ENCODE peak calls at places on chromosome 2, in six cellular contexts. N is MM.1S, V is right lobe of liver, O is left lung, P is astrocyte, Z is tibial artery. J is an unnamed sample.

GRCh38 chr2:128438091-128438490 is 119.4 kb upstream of the HS6ST1 start:
- DNase-seq in Z (peak), N (no peak), P (no peak), O (peak), V (peak), J (no peak)

GRCh38 chr2:192087398-192087958 is 107.3 kb downstream of the TMEFF2 start:
- DNase-seq in N (no peak), Z (no peak), O (no peak), V (no peak), P (peak), J (no peak)

GRCh38 chr2:72745679-72746368 is 80.0 kb downstream of the EXOC6B start:
- DNase-seq in O (no peak), Z (no peak), V (no peak), N (peak), P (peak), J (no peak)

GRCh38 chr2:158507141-158507540 is 50.4 kb downstream of the PKP4 start:
- DNase-seq in V (no peak), Z (no peak), P (peak), N (no peak), O (no peak), J (no peak)

GRCh38 chr2:189350515-189351209 is 90.6 kb upstream of the WDR75 start:
- DNase-seq in Z (peak), P (peak), V (no peak), N (no peak), O (no peak), J (no peak)

GRCh38 chr2:173589604-173590277 is 235.1 kb downstream of the CDCA7 start:
- DNase-seq in O (no peak), V (no peak), Z (no peak), P (no peak), N (no peak), J (no peak)

GRCh38 chr2:222238072-222238471 is 60.7 kb downstream of the PAX3 start:
- DNase-seq in N (no peak), V (no peak), P (no peak), Z (no peak), O (no peak), J (no peak)

GRCh38 chr2:18455256-18455862 is 105.1 kb downstream of the RDH14 start:
- DNase-seq in O (no peak), Z (no peak), P (peak), N (no peak), V (no peak), J (peak)

GRCh38 chr2:15096873-15097272 is 464.3 kb downstream of the NBAS start:
- DNase-seq in N (no peak), O (no peak), Z (no peak), P (peak), V (no peak), J (no peak)

GRCh38 chr2:144165599-144166250 is 354.2 kb downstream of the ZEB2 start:
- DNase-seq in N (no peak), V (no peak), P (no peak), O (no peak), Z (no peak), J (no peak)

GRCh38 chr2:218378053-218378452 is 4.0 kb upstream of the SLC11A1 start:
- DNase-seq in V (no peak), P (no peak), O (no peak), Z (no peak), N (no peak), J (no peak)

GRCh38 chr2:218371987-218372358 is 10.1 kb upstream of the SLC11A1 start:
- DNase-seq in O (no peak), N (no peak), P (no peak), V (peak), Z (no peak), J (no peak)

GRCh38 chr2:218370410-218371063 is 11.5 kb upstream of the SLC11A1 start:
- DNase-seq in O (peak), N (no peak), V (peak), P (no peak), Z (peak), J (peak)

GRCh38 chr2:218375212-218375611 is 6.9 kb upstream of the SLC11A1 start:
- DNase-seq in O (no peak), Z (no peak), P (peak), N (no peak), V (no peak), J (no peak)

DNA sequence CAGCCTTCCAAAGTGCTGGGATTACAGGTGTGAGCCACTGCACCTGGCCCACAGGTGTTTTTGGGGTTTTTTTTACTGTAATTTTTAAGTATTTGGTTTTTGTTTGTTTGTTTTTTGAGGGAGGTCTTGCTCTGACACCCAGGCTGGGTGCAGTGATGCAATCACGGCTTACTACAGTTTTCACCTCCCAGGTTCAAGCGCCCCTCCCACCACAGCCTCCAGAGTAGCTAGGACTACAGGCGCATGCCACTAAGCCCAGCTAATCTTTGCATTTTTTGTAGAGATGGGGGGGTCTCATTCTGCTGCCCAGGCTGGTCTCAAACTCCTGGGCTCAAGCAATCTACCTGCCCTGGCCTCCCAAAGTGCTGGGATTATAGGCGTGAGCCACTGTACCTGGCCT is 7.3 kb upstream of the SLC11A1 start:
- DNase-seq in O (no peak), N (no peak), V (no peak), Z (no peak), P (no peak), J (no peak)
- H3K27ac ChIP-seq in O (no peak), N (no peak), V (no peak), Z (no peak), P (no peak), J (no peak)

GRCh38 chr2:167992258-167992657 is 255.1 kb downstream of the STK39 start:
- DNase-seq in Z (no peak), O (no peak), P (no peak), N (no peak), V (no peak), J (no peak)
- TF ChIP-seq CTCF in Z (no peak), O (no peak), P (no peak), N (no peak), V (no peak), J (no peak)

GRCh38 chr2:86413296-86414085 is 27.7 kb upstream of the KDM3A start:
- DNase-seq in P (no peak), O (no peak), Z (no peak), N (no peak), V (no peak), J (no peak)
- H3K4me3 ChIP-seq in P (no peak), O (peak), Z (no peak), N (no peak), V (no peak), J (peak)

GRCh38 chr2:65379721-65380171 is 52.7 kb downstream of the SPRED2 start:
- DNase-seq in Z (no peak), V (no peak), N (no peak), P (no peak), O (no peak), J (no peak)

GRCh38 chr2:65378308-65378689 is 54.1 kb downstream of the SPRED2 start:
- DNase-seq in O (no peak), P (no peak), Z (no peak), N (no peak), V (no peak), J (no peak)

GRCh38 chr2:65379168-65379672 is 53.2 kb downstream of the SPRED2 start:
- DNase-seq in P (no peak), V (no peak), N (no peak), Z (no peak), O (no peak), J (no peak)

GRCh38 chr2:65375723-65376122 is 56.7 kb downstream of the SPRED2 start:
- DNase-seq in Z (no peak), P (no peak), N (no peak), V (no peak), O (no peak), J (no peak)

DNA sequence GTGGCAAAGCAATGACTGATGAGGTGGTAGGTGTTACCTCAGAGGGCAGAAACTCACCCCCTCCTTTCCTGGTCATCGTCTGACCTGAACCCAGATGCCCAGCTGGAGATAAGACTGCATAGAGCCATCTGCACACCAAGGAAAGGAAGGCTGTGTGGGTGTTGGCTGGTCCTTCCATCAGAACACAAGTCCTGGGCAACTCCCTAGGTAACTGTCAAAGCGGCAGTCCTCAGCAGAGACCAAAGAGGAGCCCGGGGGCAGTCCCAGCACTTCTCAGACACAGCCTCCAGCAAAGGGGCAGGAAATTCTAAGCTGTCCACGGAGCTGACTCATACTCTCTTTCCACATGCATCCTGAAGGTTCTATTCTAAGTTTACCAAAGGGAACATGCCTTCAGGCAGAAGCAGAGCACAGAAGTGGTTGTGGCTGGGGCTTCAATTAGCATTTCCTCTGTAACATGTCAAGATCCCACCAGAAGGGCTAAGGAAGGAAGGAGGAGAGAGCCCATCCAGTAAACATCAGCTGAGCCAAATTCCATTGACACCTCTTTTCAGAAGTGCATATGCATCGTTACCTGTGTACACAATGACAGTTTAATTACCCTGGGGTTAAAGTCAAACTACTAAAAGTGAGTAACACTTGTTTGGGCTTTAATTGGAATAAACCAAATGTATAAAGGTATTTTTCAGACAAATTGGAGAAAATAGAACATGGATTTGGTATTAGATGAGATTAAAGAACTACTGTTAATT is 54.7 kb downstream of the SPRED2 start:
- DNase-seq in V (no peak), Z (no peak), N (no peak), P (peak), O (peak), J (no peak)
- H3K27ac ChIP-seq in V (peak), Z (no peak), N (no peak), P (peak), O (no peak), J (no peak)

GRCh38 chr2:127386764-127387654 is 766 bp downstream of the MAP3K2 start:
- DNase-seq in V (peak), N (peak), P (peak), Z (peak), O (peak), J (peak)
- TF ChIP-seq CTCF in V (no peak), N (no peak), P (no peak), Z (no peak), O (no peak), J (no peak)

GRCh38 chr2:112276954-112277353 is 1.6 kb downstream of the ZC3H6 start:
- DNase-seq in P (no peak), Z (no peak), O (no peak), N (no peak), V (no peak), J (no peak)
- H3K4me3 ChIP-seq in P (no peak), Z (peak), O (peak), N (peak), V (peak), J (peak)

GRCh38 chr2:230129343-230129742 is 60.6 kb upstream of the SLC16A14 start:
- DNase-seq in O (no peak), N (no peak), Z (no peak), P (no peak), V (no peak), J (no peak)
- H3K27ac ChIP-seq in O (peak), N (no peak), Z (no peak), P (no peak), V (no peak), J (no peak)

DNA sequence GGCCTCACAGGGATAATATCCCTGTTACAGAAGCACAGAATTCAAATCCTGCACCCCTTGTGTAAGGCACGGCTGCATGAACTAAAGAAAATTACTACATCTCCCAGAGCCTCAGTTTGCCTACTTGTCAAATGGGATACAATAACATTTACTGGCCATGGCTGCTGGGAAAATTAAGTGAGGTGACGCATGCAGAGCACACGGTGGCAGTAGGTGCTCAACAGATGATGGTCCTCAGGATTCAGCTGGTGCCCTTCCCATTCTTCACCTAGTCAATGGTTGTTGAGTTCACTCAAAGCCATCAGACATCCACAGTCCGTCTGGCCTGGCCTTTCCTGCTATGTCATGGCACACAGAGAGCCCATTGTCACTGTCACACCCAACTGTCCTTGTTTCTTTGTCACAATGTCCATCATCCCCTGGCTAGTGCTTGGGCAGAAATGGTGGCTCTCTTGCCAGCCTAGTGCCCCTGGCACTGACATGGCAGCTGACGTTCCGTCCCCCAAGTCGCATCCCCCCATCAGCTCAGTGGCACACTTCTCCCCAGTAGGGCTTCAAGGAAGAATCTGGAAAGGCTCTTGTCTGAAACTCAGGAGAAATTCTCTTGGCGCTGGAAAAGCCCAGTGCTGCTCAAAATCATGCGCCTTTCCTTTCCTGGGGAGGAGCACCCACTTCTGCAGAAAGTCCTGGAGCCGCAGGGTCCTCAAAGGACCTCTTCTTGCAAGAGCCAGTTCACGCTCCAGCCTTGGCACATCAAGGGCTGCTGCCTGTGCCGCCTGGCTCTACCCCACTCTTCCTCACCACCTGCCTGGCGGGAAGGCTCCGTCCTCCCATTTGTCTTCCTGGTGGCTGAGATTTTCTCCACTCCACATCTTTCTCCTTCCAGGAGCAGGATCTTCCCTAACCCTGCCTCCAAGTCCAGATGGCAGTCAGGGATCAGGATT is 55.9 kb upstream of the SLC66A3 start:
- DNase-seq in N (no peak), P (no peak), O (no peak), V (no peak), Z (no peak), J (no peak)
- TF ChIP-seq CTCF in N (peak), P (no peak), O (no peak), V (no peak), Z (no peak), J (no peak)

GRCh38 chr2:54574860-54575247 is 118.7 kb downstream of the SPTBN1 start:
- DNase-seq in Z (no peak), V (no peak), N (no peak), P (no peak), O (no peak), J (no peak)
- H3K4me3 ChIP-seq in Z (no peak), V (no peak), N (no peak), P (no peak), O (no peak), J (no peak)

J was measured in psoas muscle.